ENCODE peak calls at places on chromosome 5, in six cellular contexts. M, U, P, J, Y and R are unnamed samples.

GRCh38 chr5:171946382-171946781 is 60.1 kb downstream of the FBXW11 start:
- DNase-seq in M (no peak), U (no peak), P (no peak), J (no peak), Y (no peak), R (no peak)

GRCh38 chr5:141617682-141618029 is 1.1 kb downstream of the DIAPH1 start:
- DNase-seq in M (peak), U (no peak), P (no peak), J (no peak), Y (no peak), R (no peak)

GRCh38 chr5:141709704-141710267 is 27.8 kb upstream of the ARAP3 start:
- DNase-seq in M (no peak), U (no peak), P (no peak), J (no peak), Y (no peak), R (no peak)

GRCh38 chr5:59259238-59259637 is 634.3 kb downstream of the PDE4D start:
- DNase-seq in M (no peak), U (no peak), P (no peak), J (no peak), Y (no peak), R (no peak)

GRCh38 chr5:149117970-149118369 is 23.3 kb upstream of the ABLIM3 start:
- DNase-seq in M (no peak), U (no peak), P (no peak), J (no peak), Y (no peak), R (no peak)

GRCh38 chr5:87899109-87900100 is 369.2 kb downstream of the TMEM161B start:
- DNase-seq in M (peak), U (no peak), P (no peak), J (no peak), Y (no peak), R (no peak)

GRCh38 chr5:96733771-96734498 is 71.8 kb downstream of the CAST start:
- DNase-seq in M (no peak), U (no peak), P (no peak), J (no peak), Y (no peak), R (no peak)

GRCh38 chr5:151151263-151151660 is 6.3 kb downstream of the ANXA6 start:
- DNase-seq in M (no peak), U (no peak), P (no peak), J (no peak), Y (no peak), R (no peak)

GRCh38 chr5:118224546-118224945 is 763.8 kb downstream of the DTWD2 start:
- DNase-seq in M (no peak), U (peak), P (no peak), J (no peak), Y (peak), R (no peak)

GRCh38 chr5:66538531-66538930 is 57.7 kb upstream of the MAST4 start:
- DNase-seq in M (no peak), U (no peak), P (no peak), J (no peak), Y (no peak), R (no peak)

GRCh38 chr5:164202338-164202737 is 696.9 kb downstream of the MAT2B start:
- DNase-seq in M (no peak), U (no peak), P (no peak), J (no peak), Y (peak), R (no peak)

GRCh38 chr5:21711854-21712752 is 1141.0 kb downstream of the CDH12 start:
- DNase-seq in M (no peak), U (no peak), P (no peak), J (no peak), Y (no peak), R (no peak)

GRCh38 chr5:122484103-122484502 is 172.1 kb downstream of the SNCAIP start:
- DNase-seq in M (no peak), U (no peak), P (no peak), J (no peak), Y (no peak), R (no peak)

GRCh38 chr5:56588636-56589485 is 226.5 kb upstream of the MAP3K1 start:
- DNase-seq in M (peak), U (no peak), P (peak), J (peak), Y (no peak), R (no peak)

GRCh38 chr5:145478651-145479050 is 356.5 kb downstream of the PRELID2 start:
- DNase-seq in M (no peak), U (no peak), P (no peak), J (no peak), Y (no peak), R (no peak)

GRCh38 chr5:178304761-178305645 is 72.4 kb upstream of the PHYKPL start:
- DNase-seq in M (no peak), U (peak), P (no peak), J (no peak), Y (no peak), R (peak)

GRCh38 chr5:108061941-108062340 is 320.0 kb downstream of the FBXL17 start:
- DNase-seq in M (no peak), U (peak), P (no peak), J (no peak), Y (peak), R (no peak)

GRCh38 chr5:138635268-138635667 is 60.1 kb upstream of the HSPA9 start:
- DNase-seq in M (no peak), U (peak), P (no peak), J (no peak), Y (no peak), R (no peak)

GRCh38 chr5:88884435-88884877 is 1.5 kb upstream of the MEF2C start:
- DNase-seq in M (no peak), U (no peak), P (no peak), J (no peak), Y (peak), R (no peak)

DNA sequence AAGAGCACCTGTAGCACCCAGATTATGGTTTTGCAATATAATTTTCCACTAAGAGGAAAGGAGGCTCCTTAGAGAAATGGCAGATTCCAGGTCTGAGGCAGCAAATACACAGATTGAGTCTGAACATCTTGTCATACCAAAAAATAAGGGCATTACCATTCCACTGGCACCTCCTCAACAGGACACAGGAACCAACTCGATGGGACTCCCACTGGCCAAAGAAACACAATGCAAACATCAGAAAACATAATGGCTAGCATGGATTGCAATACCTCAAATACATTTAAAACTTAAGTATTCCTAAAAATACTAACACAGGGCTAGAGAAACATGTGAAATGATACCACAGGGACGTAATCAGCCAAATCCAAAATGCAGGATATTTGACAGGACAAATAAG is 12.4 kb upstream of the RANBP17 start:
- DNase-seq in M (no peak), U (no peak), P (no peak), J (no peak), Y (no peak), R (no peak)
- TF ChIP-seq CTCF in M (no peak), U (no peak), P (no peak), J (no peak), Y (no peak), R (no peak)

DNA sequence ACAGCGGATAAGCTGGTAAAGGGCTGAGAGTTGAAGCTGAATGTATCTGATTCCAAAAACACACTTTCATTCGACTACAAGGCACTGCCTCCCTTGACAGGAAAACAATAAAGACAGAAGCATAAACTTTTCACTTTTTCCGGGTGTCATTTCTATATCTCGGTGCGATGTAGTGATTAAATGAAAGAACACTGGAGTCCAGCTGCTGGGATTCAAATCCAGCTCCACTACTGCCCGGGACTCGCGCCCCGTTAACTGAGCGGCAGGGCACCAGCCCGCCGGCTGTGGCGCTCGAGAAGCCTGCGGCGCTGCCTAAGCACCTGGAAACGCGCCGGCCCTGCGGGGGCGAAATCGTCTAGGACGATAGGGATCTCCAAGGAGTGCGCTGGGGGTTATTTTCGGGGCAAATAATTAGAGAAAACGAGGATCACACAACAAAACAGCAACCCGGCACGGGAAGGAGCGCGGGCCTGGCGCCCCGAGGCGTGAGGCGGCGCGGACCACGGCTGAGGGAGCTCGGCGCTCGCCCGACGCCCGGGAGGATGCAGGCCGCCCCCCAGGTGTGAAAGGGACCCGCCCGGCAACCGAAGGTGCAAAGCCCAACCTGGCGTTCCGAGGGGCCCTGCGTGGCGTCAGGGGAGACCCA is 837 bp downstream of the UIMC1 start:
- DNase-seq in M (peak), U (no peak), P (peak), J (peak), Y (peak), R (peak)
- TF ChIP-seq CTCF in M (peak), U (peak), P (peak), J (peak), Y (peak), R (no peak)

GRCh38 chr5:63261695-63262094 is 683.1 kb downstream of the LRRC70 start:
- DNase-seq in M (no peak), U (no peak), P (no peak), J (no peak), Y (no peak), R (no peak)
- TF ChIP-seq CTCF in M (no peak), U (no peak), P (no peak), J (no peak), Y (no peak), R (no peak)

GRCh38 chr5:154506049-154506715 is 28.2 kb upstream of the HAND1 start:
- DNase-seq in M (no peak), U (no peak), P (no peak), J (no peak), Y (no peak), R (no peak)

GRCh38 chr5:154508114-154508513 is 30.1 kb upstream of the HAND1 start:
- DNase-seq in M (no peak), U (no peak), P (no peak), J (no peak), Y (no peak), R (no peak)

GRCh38 chr5:154503698-154504039 is 25.6 kb upstream of the HAND1 start:
- DNase-seq in M (no peak), U (no peak), P (no peak), J (no peak), Y (no peak), R (no peak)

GRCh38 chr5:154505567-154505966 is 27.5 kb upstream of the HAND1 start:
- DNase-seq in M (no peak), U (no peak), P (no peak), J (no peak), Y (no peak), R (no peak)

DNA sequence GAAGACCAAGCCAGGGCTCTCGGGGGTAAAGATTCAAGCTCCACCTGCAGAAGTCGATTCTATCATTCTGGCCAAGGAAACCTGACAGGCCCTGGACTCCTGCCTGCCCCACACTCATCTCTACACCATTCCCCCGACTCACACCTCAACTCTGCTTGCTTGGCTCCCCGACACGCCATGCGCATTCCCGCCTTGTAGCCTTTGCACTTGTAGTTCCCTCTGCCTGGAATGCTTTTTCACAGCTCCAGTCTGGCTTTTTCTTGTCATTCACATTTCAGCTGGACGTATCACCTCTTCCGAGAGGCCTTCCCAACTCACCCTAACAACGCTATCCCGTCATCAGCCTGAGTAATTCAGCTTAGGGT is 28.7 kb upstream of the HAND1 start:
- DNase-seq in M (no peak), U (no peak), P (no peak), J (no peak), Y (no peak), R (no peak)
- TF ChIP-seq CTCF in M (no peak), U (no peak), P (no peak), J (no peak), Y (no peak), R (no peak)

GRCh38 chr5:74056789-74057164 is 430.8 kb downstream of the ARHGEF28 start:
- DNase-seq in M (no peak), U (no peak), P (no peak), J (no peak), Y (peak), R (no peak)
- TF ChIP-seq CTCF in M (no peak), U (peak), P (no peak), J (no peak), Y (peak), R (no peak)

DNA sequence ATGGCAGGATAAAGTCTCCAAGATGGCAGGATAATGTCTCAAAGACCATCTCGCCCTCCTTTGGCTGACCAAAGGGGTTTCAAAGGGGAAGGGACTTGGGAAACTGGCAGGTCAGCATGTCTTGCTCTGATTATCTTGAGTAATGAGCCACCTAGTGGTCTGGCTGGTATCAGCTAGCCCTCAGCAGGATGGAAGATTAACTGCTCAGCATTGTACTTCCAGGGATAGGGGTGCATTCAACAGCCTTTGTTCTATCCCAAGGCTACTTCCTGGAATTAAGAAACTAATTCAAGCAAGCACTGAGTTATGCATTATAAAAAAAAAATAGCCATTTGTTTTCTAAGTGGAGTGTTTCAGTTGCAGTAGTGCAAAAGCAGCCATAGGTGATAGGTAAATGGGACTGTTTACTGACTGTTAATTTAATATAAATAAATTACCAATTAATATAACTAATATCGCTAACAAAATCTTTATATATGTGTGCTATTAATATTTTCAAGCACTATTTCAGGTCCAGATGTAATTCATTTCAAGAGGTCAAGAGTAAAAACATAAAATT is 555.5 kb downstream of the CDH9 start:
- DNase-seq in M (peak), U (no peak), P (no peak), J (peak), Y (peak), R (no peak)
- TF ChIP-seq CTCF in M (peak), U (peak), P (no peak), J (peak), Y (peak), R (peak)